ENCODE peak calls at places on chromosomes 7 and 10, in five cellular contexts. One of them, this sample, is unnamed.
A peak's percentile ranks its signal among the peaks of the same experiment; 100 is the strongest.

GRCh38 chr10:99938563-99938962 is 71.2 kb downstream of the DNMBP start:
- DNase-seq in Peyer's patch: no peak
- DNase-seq in HepG2: no peak
- DNase-seq in brain microvascular endothelial cell: no peak
- DNase-seq in body of pancreas: no peak
- DNase-seq in this sample: no peak

GRCh38 chr7:94264756-94265155 is 129.9 kb upstream of the COL1A2 start:
- DNase-seq in body of pancreas: no peak
- DNase-seq in brain microvascular endothelial cell: no peak
- DNase-seq in Peyer's patch: no peak
- DNase-seq in HepG2: no peak
- DNase-seq in this sample: no peak

GRCh38 chr10:86706977-86707376 is 38.7 kb downstream of the LDB3 start:
- DNase-seq in body of pancreas: no peak
- DNase-seq in HepG2: no peak
- DNase-seq in Peyer's patch: no peak
- DNase-seq in brain microvascular endothelial cell: no peak
- DNase-seq in this sample: no peak

GRCh38 chr10:73584737-73585136 is 6.4 kb downstream of the USP54 start:
- DNase-seq in brain microvascular endothelial cell: no peak
- DNase-seq in body of pancreas: no peak
- DNase-seq in Peyer's patch: no peak
- DNase-seq in HepG2: peak; percentile 30
- DNase-seq in this sample: no peak

GRCh38 chr7:75866129-75866496 is 12.7 kb upstream of the RHBDD2 start:
- DNase-seq in brain microvascular endothelial cell: peak; percentile 14
- DNase-seq in HepG2: no peak
- DNase-seq in Peyer's patch: no peak
- DNase-seq in body of pancreas: no peak
- DNase-seq in this sample: no peak

GRCh38 chr10:128150551-128150950 is 24.3 kb upstream of the MKI67 start:
- DNase-seq in body of pancreas: no peak
- DNase-seq in Peyer's patch: no peak
- DNase-seq in brain microvascular endothelial cell: no peak
- DNase-seq in HepG2: no peak
- DNase-seq in this sample: no peak

GRCh38 chr10:34124522-34125035 is 690.5 kb downstream of the PARD3 start:
- DNase-seq in Peyer's patch: peak; percentile 58
- DNase-seq in brain microvascular endothelial cell: peak; percentile 30
- DNase-seq in body of pancreas: peak; percentile 32
- DNase-seq in HepG2: peak; percentile 81
- DNase-seq in this sample: no peak

GRCh38 chr10:18607979-18608378 is 43.4 kb downstream of the NSUN6 start:
- DNase-seq in Peyer's patch: no peak
- DNase-seq in HepG2: no peak
- DNase-seq in body of pancreas: no peak
- DNase-seq in brain microvascular endothelial cell: no peak
- DNase-seq in this sample: no peak

GRCh38 chr10:123117644-123118409 is 17.9 kb upstream of the HMX3 start:
- DNase-seq in body of pancreas: no peak
- DNase-seq in brain microvascular endothelial cell: no peak
- DNase-seq in HepG2: no peak
- DNase-seq in Peyer's patch: no peak
- DNase-seq in this sample: no peak

GRCh38 chr10:122123186-122123585 is 134.2 kb downstream of the TACC2 start:
- DNase-seq in HepG2: no peak
- DNase-seq in Peyer's patch: no peak
- DNase-seq in brain microvascular endothelial cell: no peak
- DNase-seq in body of pancreas: no peak
- DNase-seq in this sample: no peak

GRCh38 chr7:1243290-1243963 is 10.8 kb downstream of the UNCX start:
- DNase-seq in brain microvascular endothelial cell: no peak
- DNase-seq in Peyer's patch: no peak
- DNase-seq in HepG2: no peak
- DNase-seq in body of pancreas: no peak
- DNase-seq in this sample: no peak

GRCh38 chr7:1245596-1245995 is 12.9 kb downstream of the UNCX start:
- DNase-seq in body of pancreas: no peak
- DNase-seq in brain microvascular endothelial cell: no peak
- DNase-seq in HepG2: no peak
- DNase-seq in Peyer's patch: no peak
- DNase-seq in this sample: no peak

GRCh38 chr7:1242601-1243289 is 10.1 kb downstream of the UNCX start:
- DNase-seq in brain microvascular endothelial cell: no peak
- DNase-seq in HepG2: no peak
- DNase-seq in body of pancreas: no peak
- DNase-seq in Peyer's patch: no peak
- DNase-seq in this sample: no peak

GRCh38 chr7:1244701-1245526 is 12.2 kb downstream of the UNCX start:
- DNase-seq in Peyer's patch: no peak
- DNase-seq in body of pancreas: no peak
- DNase-seq in HepG2: no peak
- DNase-seq in brain microvascular endothelial cell: no peak
- DNase-seq in this sample: no peak

DNA sequence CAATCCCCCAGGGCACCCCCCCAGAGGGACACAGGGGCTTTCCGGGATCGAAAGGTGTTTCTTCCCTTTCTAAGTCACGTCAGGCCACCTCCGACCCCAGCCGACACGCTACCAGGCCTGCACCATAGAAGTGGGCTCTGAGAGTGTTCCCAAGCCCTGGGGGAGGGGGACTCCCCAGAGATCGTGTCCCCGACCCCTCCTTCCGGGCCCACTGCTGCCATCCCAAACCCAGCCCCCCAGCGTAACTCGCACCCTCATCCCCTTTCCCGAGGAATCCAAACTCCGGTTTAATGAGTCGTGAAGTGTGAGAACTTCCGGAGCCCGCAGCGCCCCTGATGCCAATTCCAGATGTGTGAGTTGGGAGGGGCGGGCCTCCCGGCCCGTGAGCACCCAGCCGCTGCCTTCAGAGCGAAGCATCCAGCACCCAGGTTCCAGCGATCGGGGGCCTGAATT is 11.3 kb downstream of the UNCX start:
- DNase-seq in HepG2: no peak
- DNase-seq in brain microvascular endothelial cell: no peak
- DNase-seq in body of pancreas: no peak
- DNase-seq in Peyer's patch: no peak
- DNase-seq in this sample: no peak
- H3K27me3 ChIP-seq in HepG2: peaks cover 9% of the 10 kb centered on the region
- H3K27me3 ChIP-seq in brain microvascular endothelial cell: peaks cover 91% of the 10 kb centered on the region
- H3K27me3 ChIP-seq in body of pancreas: peaks cover 81% of the 10 kb centered on the region
- H3K27me3 ChIP-seq in Peyer's patch: peaks cover 93% of the 10 kb centered on the region
- H3K27me3 ChIP-seq in this sample: peaks cover 45% of the 10 kb centered on the region

DNA sequence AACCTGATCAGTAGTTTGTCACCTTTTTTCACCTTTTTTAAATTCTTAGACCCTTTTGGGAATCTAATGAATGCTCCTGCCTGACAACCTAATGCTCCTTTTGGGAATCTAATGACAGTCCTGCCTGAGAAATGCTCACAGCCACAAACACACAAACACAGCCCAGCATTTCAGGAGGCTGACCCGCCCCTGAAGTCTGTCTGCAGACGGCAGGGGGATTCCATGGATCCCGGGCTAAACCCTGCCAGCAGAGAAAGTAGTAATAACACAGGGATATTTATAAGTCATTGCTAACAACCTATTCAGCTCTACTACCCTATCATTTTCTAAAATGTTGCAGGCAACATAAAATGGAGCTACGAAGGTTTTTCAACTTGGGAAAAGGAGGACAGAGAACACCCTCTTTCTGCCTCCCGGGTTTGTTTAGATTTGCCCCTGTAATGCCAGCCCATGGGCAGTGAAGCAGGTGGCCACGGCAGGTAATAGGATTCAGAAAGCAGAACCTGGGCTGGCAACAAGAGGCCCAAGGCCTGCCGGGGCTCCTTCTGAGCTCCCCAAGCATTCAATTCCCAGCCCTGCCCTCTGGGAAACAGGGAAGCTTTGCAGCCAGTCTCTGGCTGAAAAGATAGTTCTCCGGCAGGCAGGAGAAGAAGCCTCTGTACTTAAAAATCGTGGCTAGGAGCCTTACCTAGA is 65.2 kb downstream of the CREB3L2 start:
- DNase-seq in body of pancreas: no peak
- DNase-seq in HepG2: no peak
- DNase-seq in Peyer's patch: no peak
- DNase-seq in brain microvascular endothelial cell: no peak
- DNase-seq in this sample: no peak
- H3K4me3 ChIP-seq in body of pancreas: no peak overlapping the region
- H3K4me3 ChIP-seq in HepG2: no peak overlapping the region
- H3K4me3 ChIP-seq in Peyer's patch: no peak overlapping the region
- H3K4me3 ChIP-seq in brain microvascular endothelial cell: no peak overlapping the region
- H3K4me3 ChIP-seq in this sample: no peak overlapping the region

DNA sequence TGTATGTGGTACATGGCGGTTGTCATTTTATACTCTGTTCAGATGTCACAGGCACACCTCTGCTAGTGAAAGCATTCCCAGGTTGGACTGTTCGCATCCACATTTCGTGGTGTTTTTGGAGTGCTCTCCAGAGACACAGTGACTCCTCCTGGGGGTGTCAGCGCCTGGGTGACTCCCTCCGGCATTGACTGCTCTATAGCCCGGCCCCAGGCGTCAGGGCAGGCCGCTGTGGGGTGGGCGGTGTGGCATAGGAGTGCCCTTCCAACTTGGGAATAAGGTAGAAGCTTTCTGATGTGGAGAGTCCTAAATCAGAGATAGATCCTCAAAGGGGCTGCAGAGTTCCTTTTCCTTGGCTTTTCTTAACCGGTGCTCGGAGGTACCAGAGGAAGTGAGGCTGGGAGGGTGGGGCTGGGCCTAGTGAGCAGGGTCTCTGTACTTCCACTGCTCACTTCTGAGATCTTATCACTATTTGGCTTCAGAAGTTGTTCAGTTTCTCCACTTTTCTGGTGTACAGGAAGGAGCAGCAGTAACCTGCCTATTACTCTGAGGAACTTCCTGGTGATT is 32.3 kb downstream of the CCNY start:
- DNase-seq in HepG2: no peak
- DNase-seq in body of pancreas: no peak
- DNase-seq in brain microvascular endothelial cell: no peak
- DNase-seq in Peyer's patch: no peak
- DNase-seq in this sample: no peak
- H3K27ac ChIP-seq in HepG2: peak overlapping the region; percentile 46
- H3K27ac ChIP-seq in body of pancreas: peak overlapping the region; percentile 45
- H3K27ac ChIP-seq in brain microvascular endothelial cell: no peak overlapping the region
- H3K27ac ChIP-seq in Peyer's patch: no peak overlapping the region
- H3K27ac ChIP-seq in this sample: peak overlapping the region; percentile 36

GRCh38 chr7:27229448-27229847 is 13.2 kb upstream of the EVX1 start:
- DNase-seq in HepG2: no peak
- DNase-seq in brain microvascular endothelial cell: no peak
- DNase-seq in Peyer's patch: no peak
- DNase-seq in body of pancreas: no peak
- DNase-seq in this sample: no peak
- H3K27me3 ChIP-seq in HepG2: no peaks in the 10 kb centered on the region
- H3K27me3 ChIP-seq in brain microvascular endothelial cell: peaks cover 37% of the 10 kb centered on the region
- H3K27me3 ChIP-seq in Peyer's patch: peaks cover 12% of the 10 kb centered on the region
- H3K27me3 ChIP-seq in body of pancreas: peaks cover 16% of the 10 kb centered on the region
- H3K27me3 ChIP-seq in this sample: peaks cover 4% of the 10 kb centered on the region

GRCh38 chr7:8177109-8177933 is 84.6 kb downstream of the ICA1 start:
- DNase-seq in Peyer's patch: no peak
- DNase-seq in body of pancreas: peak; percentile 6
- DNase-seq in HepG2: no peak
- DNase-seq in brain microvascular endothelial cell: no peak
- DNase-seq in this sample: peak; percentile 11

GRCh38 chr7:8178353-8178752 is 83.6 kb downstream of the ICA1 start:
- DNase-seq in HepG2: no peak
- DNase-seq in body of pancreas: no peak
- DNase-seq in brain microvascular endothelial cell: no peak
- DNase-seq in Peyer's patch: no peak
- DNase-seq in this sample: no peak

GRCh38 chr7:8175929-8176369 is 86.0 kb downstream of the ICA1 start:
- DNase-seq in HepG2: peak; percentile 61
- DNase-seq in brain microvascular endothelial cell: no peak
- DNase-seq in body of pancreas: no peak
- DNase-seq in Peyer's patch: no peak
- DNase-seq in this sample: no peak

GRCh38 chr7:8172372-8173354 is 89.3 kb downstream of the ICA1 start:
- DNase-seq in brain microvascular endothelial cell: no peak
- DNase-seq in HepG2: no peak
- DNase-seq in body of pancreas: no peak
- DNase-seq in Peyer's patch: no peak
- DNase-seq in this sample: no peak

DNA sequence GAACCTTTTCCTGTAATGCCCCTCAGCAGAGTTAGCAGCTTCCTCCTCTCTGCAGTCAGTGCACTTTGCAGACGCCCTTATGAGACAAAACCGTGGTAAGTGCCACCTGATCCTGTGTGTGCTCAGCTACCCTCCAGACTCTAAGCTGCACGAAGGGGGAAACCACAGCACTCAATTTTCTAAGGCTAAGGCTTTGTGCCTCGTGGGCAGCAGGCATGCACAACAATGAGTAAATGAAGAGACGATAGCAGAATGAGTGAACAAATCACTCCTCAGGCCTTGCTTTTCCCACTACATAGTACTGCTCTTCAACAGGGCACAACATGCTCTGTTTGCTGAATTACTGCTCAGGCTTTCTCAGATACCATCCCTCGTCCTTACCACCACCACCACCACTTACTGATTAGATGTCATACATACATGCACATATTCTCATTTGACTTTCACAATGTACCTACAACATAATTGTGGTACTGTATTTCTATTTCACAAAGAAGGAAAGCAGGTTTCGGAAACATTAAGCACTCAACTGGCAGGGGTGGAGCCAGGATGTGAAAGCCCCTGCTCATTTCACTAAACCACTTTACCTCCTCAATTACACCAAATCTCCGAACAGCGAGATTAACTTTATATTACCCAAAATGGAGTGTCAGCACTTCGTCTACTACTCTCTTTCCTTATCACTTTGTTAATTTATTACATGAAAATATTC is 85.4 kb downstream of the ICA1 start:
- DNase-seq in HepG2: no peak
- DNase-seq in brain microvascular endothelial cell: no peak
- DNase-seq in body of pancreas: peak; percentile 45
- DNase-seq in Peyer's patch: peak; percentile 84
- DNase-seq in this sample: peak; percentile 68
- H3K4me3 ChIP-seq in HepG2: no peak overlapping the region
- H3K4me3 ChIP-seq in brain microvascular endothelial cell: no peak overlapping the region
- H3K4me3 ChIP-seq in body of pancreas: no peak overlapping the region
- H3K4me3 ChIP-seq in Peyer's patch: no peak overlapping the region
- H3K4me3 ChIP-seq in this sample: peak overlapping the region; percentile 44

GRCh38 chr7:85186083-85186520 is 754 bp downstream of the SEMA3D start:
- DNase-seq in HepG2: no peak
- DNase-seq in Peyer's patch: peak; percentile 83
- DNase-seq in body of pancreas: no peak
- DNase-seq in brain microvascular endothelial cell: peak; percentile 18
- DNase-seq in this sample: no peak
- H3K27ac ChIP-seq in HepG2: no peak overlapping the region
- H3K27ac ChIP-seq in Peyer's patch: peak overlapping the region; percentile 44
- H3K27ac ChIP-seq in body of pancreas: no peak overlapping the region
- H3K27ac ChIP-seq in brain microvascular endothelial cell: no peak overlapping the region
- H3K27ac ChIP-seq in this sample: no peak overlapping the region